ENCODE peak calls at places on chromosome 10, in five cellular contexts. One of them, this sample, is unnamed.

GRCh38 chr10:6969659-6970058 is 389.6 kb upstream of the PRKCQ start:
- DNase-seq in RWPE1: no peak
- DNase-seq in activated CD8-positive, alpha-beta memory T cell treated with anti-CD3 and anti-CD28 coated beads, Interleukin-2, amount 50 U/mL, for 48 hours: no peak
- DNase-seq in tibial artery: no peak
- DNase-seq in COR-L47: no peak
- DNase-seq in this sample: no peak

GRCh38 chr10:43202224-43202656 is 64.0 kb downstream of the CSGALNACT2 start:
- DNase-seq in RWPE1: no peak
- DNase-seq in activated CD8-positive, alpha-beta memory T cell treated with anti-CD3 and anti-CD28 coated beads, Interleukin-2, amount 50 U/mL, for 48 hours: peak
- DNase-seq in tibial artery: peak
- DNase-seq in COR-L47: no peak
- DNase-seq in this sample: peak

GRCh38 chr10:45235823-45236222 is 79.6 kb downstream of the OR13A1 start:
- DNase-seq in RWPE1: no peak
- DNase-seq in activated CD8-positive, alpha-beta memory T cell treated with anti-CD3 and anti-CD28 coated beads, Interleukin-2, amount 50 U/mL, for 48 hours: no peak
- DNase-seq in tibial artery: no peak
- DNase-seq in COR-L47: no peak
- DNase-seq in this sample: peak

GRCh38 chr10:119191881-119192280 is 13.3 kb upstream of the PRDX3 start:
- DNase-seq in RWPE1: peak
- DNase-seq in activated CD8-positive, alpha-beta memory T cell treated with anti-CD3 and anti-CD28 coated beads, Interleukin-2, amount 50 U/mL, for 48 hours: no peak
- DNase-seq in tibial artery: no peak
- DNase-seq in COR-L47: no peak
- DNase-seq in this sample: peak

GRCh38 chr10:114751856-114752255 is 69.7 kb upstream of the FHIP2A start:
- DNase-seq in RWPE1: peak
- DNase-seq in activated CD8-positive, alpha-beta memory T cell treated with anti-CD3 and anti-CD28 coated beads, Interleukin-2, amount 50 U/mL, for 48 hours: no peak
- DNase-seq in tibial artery: no peak
- DNase-seq in COR-L47: no peak
- DNase-seq in this sample: peak

GRCh38 chr10:79239930-79240713 is 107.1 kb upstream of the PPIF start:
- DNase-seq in RWPE1: no peak
- DNase-seq in activated CD8-positive, alpha-beta memory T cell treated with anti-CD3 and anti-CD28 coated beads, Interleukin-2, amount 50 U/mL, for 48 hours: no peak
- DNase-seq in tibial artery: no peak
- DNase-seq in COR-L47: no peak
- DNase-seq in this sample: no peak

GRCh38 chr10:58723977-58724376 is 211.3 kb downstream of the BICC1 start:
- DNase-seq in RWPE1: no peak
- DNase-seq in activated CD8-positive, alpha-beta memory T cell treated with anti-CD3 and anti-CD28 coated beads, Interleukin-2, amount 50 U/mL, for 48 hours: no peak
- DNase-seq in tibial artery: no peak
- DNase-seq in COR-L47: no peak
- DNase-seq in this sample: peak

GRCh38 chr10:105062881-105063280 is 421.8 kb downstream of the SORCS3 start:
- DNase-seq in RWPE1: no peak
- DNase-seq in activated CD8-positive, alpha-beta memory T cell treated with anti-CD3 and anti-CD28 coated beads, Interleukin-2, amount 50 U/mL, for 48 hours: no peak
- DNase-seq in tibial artery: no peak
- DNase-seq in COR-L47: no peak
- DNase-seq in this sample: no peak

GRCh38 chr10:123202526-123202925 is 48.3 kb downstream of the BUB3 start:
- DNase-seq in RWPE1: no peak
- DNase-seq in activated CD8-positive, alpha-beta memory T cell treated with anti-CD3 and anti-CD28 coated beads, Interleukin-2, amount 50 U/mL, for 48 hours: no peak
- DNase-seq in tibial artery: no peak
- DNase-seq in COR-L47: no peak
- DNase-seq in this sample: no peak

GRCh38 chr10:133159950-133160812 is at the start of gene KNDC1:
- DNase-seq in RWPE1: peak
- DNase-seq in activated CD8-positive, alpha-beta memory T cell treated with anti-CD3 and anti-CD28 coated beads, Interleukin-2, amount 50 U/mL, for 48 hours: no peak
- DNase-seq in tibial artery: no peak
- DNase-seq in COR-L47: no peak
- DNase-seq in this sample: no peak

GRCh38 chr10:61029411-61029810 is 85.4 kb upstream of the RHOBTB1 start:
- DNase-seq in RWPE1: no peak
- DNase-seq in activated CD8-positive, alpha-beta memory T cell treated with anti-CD3 and anti-CD28 coated beads, Interleukin-2, amount 50 U/mL, for 48 hours: no peak
- DNase-seq in tibial artery: no peak
- DNase-seq in COR-L47: no peak
- DNase-seq in this sample: peak

GRCh38 chr10:29915116-29915785 is 144.1 kb downstream of the JCAD start:
- DNase-seq in RWPE1: no peak
- DNase-seq in activated CD8-positive, alpha-beta memory T cell treated with anti-CD3 and anti-CD28 coated beads, Interleukin-2, amount 50 U/mL, for 48 hours: no peak
- DNase-seq in tibial artery: no peak
- DNase-seq in COR-L47: no peak
- DNase-seq in this sample: no peak

GRCh38 chr10:128152741-128153583 is 26.7 kb upstream of the MKI67 start:
- DNase-seq in RWPE1: no peak
- DNase-seq in activated CD8-positive, alpha-beta memory T cell treated with anti-CD3 and anti-CD28 coated beads, Interleukin-2, amount 50 U/mL, for 48 hours: no peak
- DNase-seq in tibial artery: no peak
- DNase-seq in COR-L47: no peak
- DNase-seq in this sample: no peak

GRCh38 chr10:12344375-12345110 is 4.8 kb upstream of the CAMK1D start:
- DNase-seq in RWPE1: no peak
- DNase-seq in activated CD8-positive, alpha-beta memory T cell treated with anti-CD3 and anti-CD28 coated beads, Interleukin-2, amount 50 U/mL, for 48 hours: no peak
- DNase-seq in tibial artery: no peak
- DNase-seq in COR-L47: no peak
- DNase-seq in this sample: no peak

GRCh38 chr10:45374451-45375052 is 536 bp downstream of the ALOX5 start:
- DNase-seq in RWPE1: peak
- DNase-seq in activated CD8-positive, alpha-beta memory T cell treated with anti-CD3 and anti-CD28 coated beads, Interleukin-2, amount 50 U/mL, for 48 hours: no peak
- DNase-seq in tibial artery: no peak
- DNase-seq in COR-L47: no peak
- DNase-seq in this sample: peak

GRCh38 chr10:1316107-1316805 is 260.1 kb downstream of the WDR37 start:
- DNase-seq in RWPE1: no peak
- DNase-seq in activated CD8-positive, alpha-beta memory T cell treated with anti-CD3 and anti-CD28 coated beads, Interleukin-2, amount 50 U/mL, for 48 hours: no peak
- DNase-seq in tibial artery: no peak
- DNase-seq in COR-L47: no peak
- DNase-seq in this sample: no peak

GRCh38 chr10:110107887-110108286 is 99.5 kb upstream of the MXI1 start:
- DNase-seq in RWPE1: no peak
- DNase-seq in activated CD8-positive, alpha-beta memory T cell treated with anti-CD3 and anti-CD28 coated beads, Interleukin-2, amount 50 U/mL, for 48 hours: no peak
- DNase-seq in tibial artery: no peak
- DNase-seq in COR-L47: no peak
- DNase-seq in this sample: no peak

GRCh38 chr10:124044143-124044862 is 49.1 kb downstream of the CHST15 start:
- DNase-seq in RWPE1: no peak
- DNase-seq in activated CD8-positive, alpha-beta memory T cell treated with anti-CD3 and anti-CD28 coated beads, Interleukin-2, amount 50 U/mL, for 48 hours: no peak
- DNase-seq in tibial artery: no peak
- DNase-seq in COR-L47: no peak
- DNase-seq in this sample: no peak

This sample was measured in bronchial epithelial cell.